ENCODE peak calls at places on chromosomes 1 and 21, in six cellular contexts. One of them, this sample, is unnamed.

GRCh38 chr1:186984959-186985358 is 156.2 kb downstream of the PLA2G4A start:
- DNase-seq in renal cortical epithelial cell: no peak
- DNase-seq in prostate gland: no peak
- DNase-seq in IMR-90: no peak
- DNase-seq in GM23248: no peak
- DNase-seq in astrocyte of the hippocampus: no peak
- DNase-seq in this sample: no peak

GRCh38 chr1:71565831-71566230 is 485.0 kb upstream of the ZRANB2 start:
- DNase-seq in renal cortical epithelial cell: no peak
- DNase-seq in prostate gland: no peak
- DNase-seq in GM23248: no peak
- DNase-seq in IMR-90: no peak
- DNase-seq in astrocyte of the hippocampus: no peak
- DNase-seq in this sample: no peak

GRCh38 chr1:235972316-235973090 is 92.4 kb downstream of the NID1 start:
- DNase-seq in prostate gland: no peak
- DNase-seq in astrocyte of the hippocampus: peak
- DNase-seq in IMR-90: peak
- DNase-seq in renal cortical epithelial cell: peak
- DNase-seq in GM23248: peak
- DNase-seq in this sample: no peak

GRCh38 chr1:212858461-212859265 is 588 bp downstream of the FLVCR1 start:
- DNase-seq in GM23248: peak
- DNase-seq in astrocyte of the hippocampus: peak
- DNase-seq in prostate gland: peak
- DNase-seq in renal cortical epithelial cell: peak
- DNase-seq in IMR-90: peak
- DNase-seq in this sample: peak

GRCh38 chr1:187010571-187011309 is 182.0 kb downstream of the PLA2G4A start:
- DNase-seq in astrocyte of the hippocampus: no peak
- DNase-seq in renal cortical epithelial cell: peak
- DNase-seq in IMR-90: peak
- DNase-seq in prostate gland: no peak
- DNase-seq in GM23248: no peak
- DNase-seq in this sample: no peak

GRCh38 chr1:87252406-87252805 is 76.3 kb upstream of the LMO4 start:
- DNase-seq in IMR-90: peak
- DNase-seq in renal cortical epithelial cell: peak
- DNase-seq in prostate gland: no peak
- DNase-seq in GM23248: peak
- DNase-seq in astrocyte of the hippocampus: no peak
- DNase-seq in this sample: no peak

GRCh38 chr1:60583696-60584095 is 498.7 kb upstream of the NFIA start:
- DNase-seq in renal cortical epithelial cell: no peak
- DNase-seq in GM23248: peak
- DNase-seq in prostate gland: no peak
- DNase-seq in IMR-90: no peak
- DNase-seq in astrocyte of the hippocampus: no peak
- DNase-seq in this sample: no peak

GRCh38 chr1:44894591-44894990 is 51.5 kb upstream of the PTCH2 start:
- DNase-seq in prostate gland: no peak
- DNase-seq in IMR-90: peak
- DNase-seq in astrocyte of the hippocampus: no peak
- DNase-seq in renal cortical epithelial cell: peak
- DNase-seq in GM23248: peak
- DNase-seq in this sample: no peak

GRCh38 chr1:90729484-90730246 is 12.6 kb upstream of the BARHL2 start:
- DNase-seq in GM23248: no peak
- DNase-seq in astrocyte of the hippocampus: no peak
- DNase-seq in prostate gland: no peak
- DNase-seq in IMR-90: no peak
- DNase-seq in renal cortical epithelial cell: no peak
- DNase-seq in this sample: no peak

GRCh38 chr1:203702130-203702577 is 62.8 kb upstream of the LAX1 start:
- DNase-seq in GM23248: peak
- DNase-seq in astrocyte of the hippocampus: peak
- DNase-seq in renal cortical epithelial cell: peak
- DNase-seq in IMR-90: peak
- DNase-seq in prostate gland: peak
- DNase-seq in this sample: peak

GRCh38 chr1:107433068-107433467 is 292.2 kb downstream of the NTNG1 start:
- DNase-seq in GM23248: no peak
- DNase-seq in astrocyte of the hippocampus: no peak
- DNase-seq in prostate gland: no peak
- DNase-seq in IMR-90: no peak
- DNase-seq in renal cortical epithelial cell: no peak
- DNase-seq in this sample: no peak

GRCh38 chr1:112904071-112904830 is 51.7 kb downstream of the SLC16A1 start:
- DNase-seq in prostate gland: no peak
- DNase-seq in IMR-90: peak
- DNase-seq in astrocyte of the hippocampus: peak
- DNase-seq in GM23248: peak
- DNase-seq in renal cortical epithelial cell: peak
- DNase-seq in this sample: no peak

GRCh38 chr1:227789042-227789880 is 26.2 kb upstream of the PRSS38 start:
- DNase-seq in renal cortical epithelial cell: no peak
- DNase-seq in IMR-90: peak
- DNase-seq in astrocyte of the hippocampus: peak
- DNase-seq in GM23248: peak
- DNase-seq in prostate gland: no peak
- DNase-seq in this sample: no peak

GRCh38 chr1:36708587-36708986 is 225.9 kb upstream of the CSF3R start:
- DNase-seq in GM23248: no peak
- DNase-seq in renal cortical epithelial cell: no peak
- DNase-seq in prostate gland: no peak
- DNase-seq in IMR-90: no peak
- DNase-seq in astrocyte of the hippocampus: no peak
- DNase-seq in this sample: no peak

GRCh38 chr21:38494254-38494648 is 4.0 kb downstream of the ERG start:
- DNase-seq in GM23248: no peak
- DNase-seq in astrocyte of the hippocampus: no peak
- DNase-seq in prostate gland: no peak
- DNase-seq in renal cortical epithelial cell: no peak
- DNase-seq in IMR-90: no peak
- DNase-seq in this sample: no peak

GRCh38 chr1:224357626-224358124 is 996 bp downstream of the CNIH4 start:
- DNase-seq in IMR-90: peak
- DNase-seq in GM23248: peak
- DNase-seq in renal cortical epithelial cell: peak
- DNase-seq in astrocyte of the hippocampus: no peak
- DNase-seq in prostate gland: no peak
- DNase-seq in this sample: no peak

GRCh38 chr1:1597275-1597930 is 2.5 kb downstream of the FNDC10 start:
- DNase-seq in renal cortical epithelial cell: no peak
- DNase-seq in astrocyte of the hippocampus: peak
- DNase-seq in GM23248: peak
- DNase-seq in IMR-90: no peak
- DNase-seq in prostate gland: no peak
- DNase-seq in this sample: no peak

GRCh38 chr1:10979483-10979920 is 33.0 kb upstream of the TARDBP start:
- DNase-seq in IMR-90: no peak
- DNase-seq in prostate gland: no peak
- DNase-seq in GM23248: peak
- DNase-seq in astrocyte of the hippocampus: peak
- DNase-seq in renal cortical epithelial cell: peak
- DNase-seq in this sample: peak

GRCh38 chr1:41476807-41477361 is 7.6 kb downstream of the EDN2 start:
- DNase-seq in IMR-90: no peak
- DNase-seq in renal cortical epithelial cell: peak
- DNase-seq in GM23248: no peak
- DNase-seq in astrocyte of the hippocampus: peak
- DNase-seq in prostate gland: no peak
- DNase-seq in this sample: peak

GRCh38 chr1:111955755-111956154 is 33.7 kb downstream of the KCND3 start:
- DNase-seq in GM23248: peak
- DNase-seq in IMR-90: no peak
- DNase-seq in prostate gland: no peak
- DNase-seq in astrocyte of the hippocampus: peak
- DNase-seq in renal cortical epithelial cell: no peak
- DNase-seq in this sample: peak

GRCh38 chr21:45442276-45442675 is 37.3 kb downstream of the COL18A1 start:
- DNase-seq in astrocyte of the hippocampus: no peak
- DNase-seq in prostate gland: no peak
- DNase-seq in renal cortical epithelial cell: no peak
- DNase-seq in IMR-90: no peak
- DNase-seq in GM23248: no peak
- DNase-seq in this sample: no peak

GRCh38 chr1:219883400-219884332 is 44.7 kb downstream of the SLC30A10 start:
- DNase-seq in IMR-90: no peak
- DNase-seq in GM23248: no peak
- DNase-seq in prostate gland: no peak
- DNase-seq in renal cortical epithelial cell: no peak
- DNase-seq in astrocyte of the hippocampus: no peak
- DNase-seq in this sample: no peak

GRCh38 chr1:32031578-32032286 is 18.1 kb downstream of the KHDRBS1 start:
- DNase-seq in prostate gland: no peak
- DNase-seq in renal cortical epithelial cell: peak
- DNase-seq in astrocyte of the hippocampus: peak
- DNase-seq in GM23248: peak
- DNase-seq in IMR-90: peak
- DNase-seq in this sample: no peak

GRCh38 chr1:59967141-59967697 is 40.6 kb upstream of the CYP2J2 start:
- DNase-seq in astrocyte of the hippocampus: peak
- DNase-seq in prostate gland: peak
- DNase-seq in IMR-90: peak
- DNase-seq in renal cortical epithelial cell: peak
- DNase-seq in GM23248: peak
- DNase-seq in this sample: peak

GRCh38 chr21:39499156-39499555 is 47.4 kb downstream of the SH3BGR start:
- DNase-seq in astrocyte of the hippocampus: no peak
- DNase-seq in IMR-90: no peak
- DNase-seq in renal cortical epithelial cell: no peak
- DNase-seq in GM23248: no peak
- DNase-seq in prostate gland: no peak
- DNase-seq in this sample: no peak

GRCh38 chr1:218163371-218163770 is 121.7 kb upstream of the RRP15 start:
- DNase-seq in renal cortical epithelial cell: no peak
- DNase-seq in IMR-90: no peak
- DNase-seq in astrocyte of the hippocampus: no peak
- DNase-seq in prostate gland: no peak
- DNase-seq in GM23248: no peak
- DNase-seq in this sample: no peak

GRCh38 chr1:918353-918752 is 5.4 kb upstream of the SAMD11 start:
- DNase-seq in GM23248: no peak
- DNase-seq in astrocyte of the hippocampus: no peak
- DNase-seq in prostate gland: no peak
- DNase-seq in renal cortical epithelial cell: no peak
- DNase-seq in IMR-90: no peak
- DNase-seq in this sample: no peak

GRCh38 chr1:41380979-41381690 is 19.9 kb downstream of the FOXO6 start:
- DNase-seq in prostate gland: no peak
- DNase-seq in GM23248: peak
- DNase-seq in IMR-90: no peak
- DNase-seq in renal cortical epithelial cell: peak
- DNase-seq in astrocyte of the hippocampus: peak
- DNase-seq in this sample: peak

GRCh38 chr21:14306143-14306907 is 76.6 kb downstream of the HSPA13 start:
- DNase-seq in prostate gland: no peak
- DNase-seq in renal cortical epithelial cell: no peak
- DNase-seq in astrocyte of the hippocampus: no peak
- DNase-seq in GM23248: peak
- DNase-seq in IMR-90: peak
- DNase-seq in this sample: no peak

GRCh38 chr1:245156736-245157505 is 2.1 kb downstream of the KIF26B start:
- DNase-seq in astrocyte of the hippocampus: peak
- DNase-seq in GM23248: peak
- DNase-seq in renal cortical epithelial cell: no peak
- DNase-seq in IMR-90: peak
- DNase-seq in prostate gland: no peak
- DNase-seq in this sample: peak

GRCh38 chr1:222068937-222069336 is 327.0 kb upstream of the DUSP10 start:
- DNase-seq in renal cortical epithelial cell: peak
- DNase-seq in prostate gland: no peak
- DNase-seq in IMR-90: no peak
- DNase-seq in GM23248: peak
- DNase-seq in astrocyte of the hippocampus: no peak
- DNase-seq in this sample: no peak

GRCh38 chr1:154529308-154529707 is 27.1 kb upstream of the SHE start:
- DNase-seq in IMR-90: no peak
- DNase-seq in renal cortical epithelial cell: no peak
- DNase-seq in GM23248: no peak
- DNase-seq in astrocyte of the hippocampus: no peak
- DNase-seq in prostate gland: no peak
- DNase-seq in this sample: no peak

This sample was measured in body of pancreas.